ENCODE peak calls at places on chromosomes 16 and 17, in four cellular contexts. A is RWPE2, V is natural killer cell, Z is ascending aorta. M is an unnamed sample.

GRCh38 chr17:45228121-45228941 is 6.6 kb downstream of the FMNL1 start:
- DNase-seq in A (no peak), V (peak), Z (no peak), M (peak)

GRCh38 chr16:71449020-71449419 is 7.2 kb upstream of the TLE7 start:
- DNase-seq in A (no peak), V (no peak), Z (no peak), M (no peak)

GRCh38 chr16:89096768-89097527 is 3.3 kb downstream of the ACSF3 start:
- DNase-seq in A (no peak), V (no peak), Z (no peak), M (no peak)

GRCh38 chr16:69772560-69773254 is 10.6 kb downstream of the WWP2 start:
- DNase-seq in A (no peak), V (no peak), Z (no peak), M (no peak)

GRCh38 chr17:68498479-68499326 is 13.5 kb upstream of the PRKAR1A start:
- DNase-seq in A (no peak), V (no peak), Z (no peak), M (peak)

GRCh38 chr16:81798311-81799137 is 19.4 kb downstream of the PLCG2 start:
- DNase-seq in A (no peak), V (peak), Z (no peak), M (peak)

GRCh38 chr17:3475155-3475808 is 515 bp upstream of the ASPA start:
- DNase-seq in A (no peak), V (no peak), Z (no peak), M (no peak)

GRCh38 chr16:50448522-50448921 is 79.7 kb upstream of the BRD7 start:
- DNase-seq in A (no peak), V (no peak), Z (no peak), M (no peak)

GRCh38 chr17:76473541-76473985 is 6.2 kb downstream of the AANAT start:
- DNase-seq in A (no peak), V (no peak), Z (no peak), M (no peak)

GRCh38 chr17:81066072-81066471 is 31.1 kb downstream of the BAIAP2 start:
- DNase-seq in A (no peak), V (no peak), Z (no peak), M (no peak)

GRCh38 chr16:46689492-46690280 is at the start of gene ORC6:
- DNase-seq in A (peak), V (peak), Z (peak), M (no peak)

GRCh38 chr17:63113167-63113566 is 147.1 kb downstream of the TANC2 start:
- DNase-seq in A (no peak), V (no peak), Z (no peak), M (no peak)
- TF ChIP-seq CTCF in A (peak), V (no peak), Z (no peak), M (peak)

GRCh38 chr16:4015991-4016325 is 100.3 kb downstream of the ADCY9 start:
- DNase-seq in A (no peak), V (no peak), Z (no peak), M (no peak)

GRCh38 chr16:4016648-4017047 is 99.6 kb downstream of the ADCY9 start:
- DNase-seq in A (no peak), V (no peak), Z (no peak), M (no peak)

GRCh38 chr16:4011940-4012629 is 104.2 kb downstream of the ADCY9 start:
- DNase-seq in A (no peak), V (no peak), Z (no peak), M (no peak)

GRCh38 chr16:4017807-4018206 is 98.4 kb downstream of the ADCY9 start:
- DNase-seq in A (no peak), V (no peak), Z (no peak), M (no peak)

DNA sequence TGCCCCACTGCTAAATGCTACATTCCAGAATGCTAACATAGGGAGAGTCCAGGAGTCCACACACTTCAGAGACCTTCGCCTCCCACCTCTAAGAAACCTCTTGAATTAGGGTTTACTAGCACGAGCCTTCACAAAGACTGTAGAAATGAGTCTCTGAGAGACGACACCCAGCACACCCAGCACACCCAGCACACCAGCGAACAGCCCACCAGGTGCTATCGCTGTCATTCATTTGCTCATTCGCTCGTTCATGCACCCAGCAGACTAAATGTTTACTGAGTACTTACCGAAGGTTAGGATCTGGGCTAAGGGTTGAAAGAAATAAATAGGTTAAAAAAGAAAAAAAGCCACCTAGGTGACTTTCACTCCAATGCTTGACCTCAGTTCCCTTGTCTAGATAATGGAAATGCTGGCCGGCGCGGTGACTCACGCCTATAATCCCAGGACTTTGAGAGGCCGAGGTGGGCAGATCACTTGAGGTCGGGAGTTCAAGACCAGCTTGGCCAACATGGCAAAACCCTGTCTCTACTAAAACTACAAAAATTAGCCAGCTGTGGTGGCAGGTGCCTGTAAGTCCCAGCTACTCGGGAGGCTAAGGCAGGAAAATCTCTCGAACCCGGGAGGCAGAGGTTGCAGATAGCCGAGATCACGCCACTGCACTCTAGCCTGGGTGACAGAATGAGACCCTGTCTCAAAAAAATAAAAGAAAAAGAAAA is 100.8 kb downstream of the ADCY9 start:
- DNase-seq in A (no peak), V (no peak), Z (no peak), M (no peak)
- TF ChIP-seq CTCF in A (no peak), V (no peak), Z (no peak), M (no peak)

DNA sequence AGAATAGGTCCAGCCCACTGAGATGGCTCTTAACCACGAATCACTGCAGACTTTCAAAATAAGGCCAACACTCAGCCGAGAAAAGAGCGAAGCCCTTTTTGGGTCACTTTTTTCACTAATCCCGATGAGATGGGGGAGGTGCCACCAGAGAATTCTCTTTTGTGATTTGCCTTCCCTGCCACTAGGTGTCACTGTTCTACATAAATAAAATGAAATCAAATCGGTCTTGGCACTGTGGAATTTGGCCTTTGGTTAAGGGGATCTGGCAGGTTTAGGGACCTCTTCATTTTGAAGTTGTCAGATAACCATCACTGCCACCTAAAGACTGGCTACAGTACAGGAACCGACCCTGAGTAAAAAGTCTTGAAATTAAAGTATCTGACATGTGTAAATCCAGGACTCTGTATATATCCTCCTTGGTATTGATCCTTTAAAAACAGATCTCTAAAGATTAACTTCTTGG is 147.0 kb downstream of the HS3ST4 start:
- DNase-seq in A (no peak), V (no peak), Z (no peak), M (peak)
- TF ChIP-seq CTCF in A (peak), V (peak), Z (peak), M (peak)

DNA sequence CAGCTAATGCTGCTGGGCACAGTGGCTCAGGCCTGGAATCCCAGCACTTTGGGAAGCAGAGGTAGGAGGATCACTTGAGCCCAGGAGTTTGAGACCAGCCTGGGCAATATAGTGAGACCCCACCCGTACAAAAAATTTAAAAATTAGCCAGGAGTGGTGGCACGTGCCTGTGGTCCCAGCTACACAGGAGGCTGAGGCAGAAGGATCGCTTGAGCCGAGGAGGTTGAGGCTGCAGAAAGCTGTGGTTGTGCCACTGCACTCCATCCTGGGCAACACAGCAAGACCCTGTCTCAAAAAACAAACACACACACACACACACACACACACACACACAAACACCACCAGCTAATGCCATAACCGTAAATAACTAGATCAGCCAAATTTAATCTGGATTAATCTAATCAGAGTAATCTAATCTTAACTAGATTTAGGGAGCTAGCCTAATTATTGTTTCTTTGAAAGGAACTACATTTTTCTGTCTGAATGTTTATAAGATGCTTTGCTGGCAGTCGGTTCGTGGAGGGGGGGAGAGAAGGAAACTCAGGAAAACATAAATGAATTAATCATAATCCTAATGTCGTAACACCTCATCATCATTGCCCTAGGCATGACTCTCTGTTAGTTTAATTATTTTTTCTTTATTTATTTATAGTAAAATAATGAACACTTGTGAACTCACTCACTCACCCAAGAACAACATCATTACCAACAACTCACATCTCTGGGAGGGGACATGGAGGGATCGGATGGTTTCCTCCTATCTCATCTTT is 12.5 kb upstream of the RBBP6 start:
- DNase-seq in A (no peak), V (no peak), Z (no peak), M (no peak)
- TF ChIP-seq CTCF in A (no peak), V (no peak), Z (no peak), M (no peak)

GRCh38 chr16:519841-520687 is 7.4 kb upstream of the CAPN15 start:
- DNase-seq in A (no peak), V (no peak), Z (no peak), M (peak)

GRCh38 chr16:523097-523741 is 4.3 kb upstream of the CAPN15 start:
- DNase-seq in A (no peak), V (no peak), Z (no peak), M (no peak)

GRCh38 chr16:522320-523096 is 5.0 kb upstream of the CAPN15 start:
- DNase-seq in A (no peak), V (no peak), Z (no peak), M (peak)

GRCh38 chr16:520847-521246 is 6.7 kb upstream of the CAPN15 start:
- DNase-seq in A (no peak), V (no peak), Z (no peak), M (peak)

DNA sequence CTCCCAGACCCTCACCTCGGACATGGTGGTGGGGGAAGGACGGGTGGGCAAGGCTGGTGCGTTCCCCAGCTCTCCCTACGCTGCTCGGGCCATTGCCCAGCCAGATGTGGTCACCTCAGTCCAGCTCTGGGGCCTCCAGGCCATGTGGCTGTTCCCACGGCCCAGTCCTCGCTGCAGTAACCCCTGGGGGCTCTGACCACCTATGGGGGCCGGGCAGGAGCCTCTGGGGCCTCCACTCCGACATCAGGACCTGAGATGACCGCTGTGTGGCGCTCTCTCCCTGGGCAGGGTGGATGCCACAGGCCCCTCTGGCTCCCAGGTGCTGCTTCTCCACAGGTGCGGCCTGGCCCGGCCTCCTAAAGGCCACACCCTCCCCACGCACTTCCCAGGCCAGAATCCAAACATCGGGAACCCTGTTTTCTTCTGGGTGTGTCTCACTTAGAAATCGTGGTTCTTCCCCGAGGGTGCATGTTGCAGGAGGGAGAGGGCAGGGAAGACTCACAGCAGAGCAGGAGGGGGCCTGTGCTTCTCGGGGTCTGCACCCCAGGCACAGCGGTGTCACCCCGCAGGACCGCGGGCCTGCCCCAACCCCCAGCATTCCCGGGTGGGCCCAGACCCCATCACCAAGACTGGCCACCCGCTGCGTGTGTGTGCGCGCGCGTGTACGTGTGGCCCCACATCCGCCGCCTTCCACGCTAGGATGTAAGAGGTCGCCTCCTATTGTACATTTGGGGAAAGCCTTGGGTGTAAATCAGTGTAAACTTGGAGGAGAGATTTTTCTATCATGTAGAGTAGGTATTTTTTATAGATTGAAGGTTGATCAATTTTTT is 5.9 kb upstream of the CAPN15 start:
- DNase-seq in A (no peak), V (no peak), Z (no peak), M (peak)
- TF ChIP-seq CTCF in A (peak), V (no peak), Z (no peak), M (no peak)

DNA sequence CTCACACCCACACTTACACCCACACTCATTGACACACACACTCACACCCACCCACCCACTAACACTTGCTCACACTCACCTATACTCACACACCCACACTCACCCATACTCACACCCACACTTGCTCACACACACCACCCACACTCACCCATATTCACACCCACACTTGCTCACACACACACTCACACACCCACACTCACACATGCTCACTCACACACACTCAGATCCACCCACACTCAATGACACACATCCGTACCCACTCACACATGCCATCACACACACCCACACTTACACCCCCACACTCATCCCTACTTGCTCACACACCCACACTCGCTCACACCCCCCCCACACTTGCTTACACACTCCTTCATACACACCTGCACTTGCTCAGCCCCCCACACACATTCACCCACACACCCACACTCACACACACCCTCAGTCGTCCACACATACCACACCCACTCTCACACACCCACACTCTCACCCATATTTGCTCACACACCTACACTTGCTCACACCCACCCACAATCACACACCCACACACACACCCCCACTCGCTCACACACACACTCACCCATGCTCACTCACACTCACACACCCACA is 321.1 kb upstream of the N4BP1 start:
- DNase-seq in A (no peak), V (no peak), Z (no peak), M (no peak)
- TF ChIP-seq CTCF in A (no peak), V (no peak), Z (no peak), M (no peak)

GRCh38 chr17:29833801-29834200 is 96.2 kb downstream of the SSH2 start:
- DNase-seq in A (no peak), V (no peak), Z (no peak), M (no peak)
- TF ChIP-seq CTCF in A (no peak), V (no peak), Z (no peak), M (no peak)

DNA sequence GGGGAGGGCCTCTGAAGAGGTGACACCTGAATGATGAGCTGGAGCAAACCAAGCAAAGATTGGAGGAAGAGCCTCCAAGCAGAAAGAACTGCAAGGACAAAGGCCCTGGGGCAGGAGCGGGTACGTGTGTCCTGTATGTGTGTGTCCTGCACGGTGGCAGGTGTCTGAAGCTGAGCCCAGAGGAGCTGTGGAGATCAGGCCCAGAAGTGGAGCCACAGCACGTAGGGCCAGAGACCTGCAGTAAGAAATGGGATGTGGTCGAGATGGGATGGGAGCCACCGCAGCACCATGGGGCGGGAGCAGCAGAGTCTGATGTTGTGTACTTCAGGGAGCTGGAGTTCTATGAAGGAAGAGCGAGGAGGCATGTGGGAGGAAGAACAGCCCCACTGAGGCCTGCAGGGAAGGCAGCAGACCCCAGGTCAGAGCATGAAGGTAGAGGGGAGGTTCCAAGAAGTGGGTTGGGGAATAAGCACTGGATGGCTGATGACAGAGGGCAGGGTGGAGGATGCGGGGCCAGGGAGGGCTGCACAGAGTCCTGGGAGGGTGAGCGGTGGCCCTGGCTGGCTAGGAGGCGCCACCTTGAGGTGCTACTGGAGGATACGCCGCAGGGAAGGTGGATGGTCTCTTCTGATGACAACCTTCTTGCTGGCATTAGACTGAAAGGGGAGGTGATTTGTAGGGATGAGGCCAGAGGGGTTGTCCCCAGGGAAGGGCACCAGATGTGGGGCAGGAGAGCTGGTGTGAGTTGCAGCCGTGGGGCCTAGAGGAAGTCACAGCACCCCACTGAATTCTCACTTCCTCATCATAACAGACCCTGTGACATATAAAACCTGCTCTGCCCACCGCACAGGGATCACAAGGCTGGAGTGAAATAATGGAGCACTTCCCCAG is 10.6 kb upstream of the CETP start:
- DNase-seq in A (no peak), V (no peak), Z (no peak), M (peak)
- TF ChIP-seq CTCF in A (peak), V (peak), Z (peak), M (peak)

DNA sequence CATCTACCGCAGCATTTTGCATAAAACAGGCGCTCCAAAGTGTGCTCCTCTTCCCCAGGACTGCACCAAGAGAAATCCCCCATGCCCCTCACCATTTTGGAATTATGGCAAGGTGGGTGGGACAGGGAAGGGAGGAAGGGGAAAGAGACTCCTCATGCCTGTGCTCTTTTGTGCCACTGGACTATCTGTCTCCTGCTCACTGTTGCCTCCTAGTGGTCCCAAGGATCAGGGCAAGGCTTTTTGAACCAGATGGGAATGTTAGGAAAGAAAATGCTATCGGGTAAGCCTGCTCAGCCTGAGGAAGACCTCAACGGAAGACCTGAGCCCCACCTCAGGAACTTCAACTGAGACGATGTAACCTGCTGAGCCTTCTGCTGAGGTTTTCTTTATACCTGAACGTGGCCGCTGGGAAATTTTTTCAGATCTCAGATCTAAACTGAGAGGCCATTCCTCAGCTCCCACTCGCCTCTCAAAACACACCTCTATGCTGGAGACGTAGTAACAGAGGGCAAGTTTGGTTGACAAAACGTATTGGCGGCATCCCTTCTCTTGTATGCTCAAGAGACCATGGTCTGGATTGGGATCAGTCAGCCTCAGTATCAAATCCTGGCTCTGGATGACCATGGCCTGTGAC is 58.3 kb downstream of the SPACA3 start:
- DNase-seq in A (no peak), V (peak), Z (no peak), M (no peak)
- TF ChIP-seq CTCF in A (peak), V (peak), Z (peak), M (peak)

M was measured in GM06990.